ENCODE peak calls at places on chromosome 11, in eight cellular contexts. Z, U, Y, H, T, R, W and K are unnamed samples.

GRCh38 chr11:12599408-12600143 is 74.6 kb upstream of the TEAD1 start:
- DNase-seq in Z (no peak), U (peak; percentile 57), Y (no peak), H (peak; percentile 34), T (no peak), R (no peak), W (peak; percentile 65), K (no peak)

GRCh38 chr11:132024587-132025295 is 654.3 kb downstream of the NTM start:
- DNase-seq in Z (no peak), U (no peak), Y (no peak), H (no peak), T (no peak), R (peak; percentile 39), W (no peak), K (no peak)

GRCh38 chr11:28009383-28009782 is 98.6 kb downstream of the KIF18A start:
- DNase-seq in Z (no peak), U (no peak), Y (no peak), H (no peak), T (no peak), R (peak; percentile 89), W (no peak), K (no peak)

GRCh38 chr11:93668171-93668570 is 6.7 kb downstream of the CEP295 start:
- DNase-seq in Z (no peak), U (no peak), Y (no peak), H (no peak), T (no peak), R (peak; percentile 35), W (no peak), K (no peak)

GRCh38 chr11:57207160-57207559 is 25.4 kb downstream of the LRRC55 start:
- DNase-seq in Z (no peak), U (no peak), Y (no peak), H (no peak), T (no peak), R (no peak), W (no peak), K (no peak)

GRCh38 chr11:101974255-101974654 is 57.9 kb upstream of the ANGPTL5 start:
- DNase-seq in Z (no peak), U (no peak), Y (no peak), H (no peak), T (no peak), R (peak; percentile 38), W (no peak), K (no peak)

GRCh38 chr11:82682003-82682751 is 51.5 kb downstream of the FAM181B start:
- DNase-seq in Z (no peak), U (no peak), Y (no peak), H (no peak), T (peak; percentile 30), R (peak; percentile 84), W (peak; percentile 20), K (no peak)

GRCh38 chr11:60960405-60960804 is 8.4 kb upstream of the SLC15A3 start:
- DNase-seq in Z (no peak), U (no peak), Y (no peak), H (no peak), T (no peak), R (no peak), W (no peak), K (no peak)

GRCh38 chr11:117502285-117502856 is 174.7 kb downstream of the CEP164 start:
- DNase-seq in Z (no peak), U (no peak), Y (no peak), H (no peak), T (no peak), R (no peak), W (no peak), K (no peak)

GRCh38 chr11:118648291-118648690 is 31.2 kb downstream of the TREH start:
- DNase-seq in Z (no peak), U (no peak), Y (no peak), H (no peak), T (no peak), R (no peak), W (no peak), K (no peak)

GRCh38 chr11:11396290-11397042 is 43.4 kb upstream of the CSNK2A3 start:
- DNase-seq in Z (no peak), U (no peak), Y (no peak), H (no peak), T (no peak), R (peak; percentile 80), W (no peak), K (no peak)

GRCh38 chr11:68052137-68052873 is 13.5 kb downstream of the TCIRG1 start:
- DNase-seq in Z (no peak), U (no peak), Y (no peak), H (no peak), T (no peak), R (no peak), W (no peak), K (no peak)

GRCh38 chr11:69131644-69132300 is 24.0 kb upstream of the SMIM38 start:
- DNase-seq in Z (no peak), U (peak; percentile 58), Y (no peak), H (peak; percentile 44), T (peak; percentile 77), R (peak; percentile 73), W (peak; percentile 85), K (no peak)

GRCh38 chr11:127182586-127183203 is 182.1 kb upstream of the KIRREL3 start:
- DNase-seq in Z (no peak), U (no peak), Y (no peak), H (no peak), T (no peak), R (no peak), W (no peak), K (no peak)

GRCh38 chr11:122523841-122524531 is 131.5 kb upstream of the UBASH3B start:
- DNase-seq in Z (no peak), U (no peak), Y (no peak), H (no peak), T (no peak), R (no peak), W (no peak), K (no peak)

GRCh38 chr11:118272001-118272400 is 7.9 kb upstream of the MPZL2 start:
- DNase-seq in Z (no peak), U (no peak), Y (no peak), H (no peak), T (no peak), R (no peak), W (peak; percentile 61), K (no peak)

GRCh38 chr11:117187428-117187798 is 8.9 kb downstream of the SIDT2 start:
- DNase-seq in Z (no peak), U (no peak), Y (no peak), H (no peak), T (peak; percentile 14), R (no peak), W (peak; percentile 16), K (no peak)

DNA sequence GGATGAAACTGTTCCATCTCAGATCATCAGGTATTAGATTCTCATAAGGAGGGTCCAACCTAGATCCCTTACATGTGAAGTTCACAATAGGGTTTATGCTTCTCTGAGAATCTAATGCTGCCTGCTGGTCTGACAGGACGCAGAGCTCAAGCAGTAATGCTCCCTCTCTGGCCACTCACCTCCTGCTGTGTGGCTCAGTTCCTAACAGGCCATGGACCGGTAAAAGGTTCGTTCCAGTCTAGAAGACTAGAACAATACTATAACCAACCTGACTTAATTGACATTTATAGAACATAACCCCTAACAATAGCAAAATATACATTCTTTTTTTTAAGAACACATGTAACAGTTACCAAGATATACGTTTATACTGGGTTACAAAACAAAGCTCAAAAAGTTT is 45.8 kb downstream of the ATG16L2 start:
- DNase-seq in Z (no peak), U (no peak), Y (no peak), H (no peak), T (no peak), R (no peak), W (no peak), K (no peak)
- H3K36me3 ChIP-seq in Z (no peaks in the 10 kb centered on the region), U (no peaks in the 10 kb centered on the region), Y (no peaks in the 10 kb centered on the region), H (no peaks in the 10 kb centered on the region), T (no peaks in the 10 kb centered on the region), R (no peaks in the 10 kb centered on the region), W (no peaks in the 10 kb centered on the region), K (no peaks in the 10 kb centered on the region)

GRCh38 chr11:24683578-24683977 is 186.7 kb downstream of the LUZP2 start:
- DNase-seq in Z (no peak), U (no peak), Y (no peak), H (no peak), T (no peak), R (no peak), W (no peak), K (no peak)

GRCh38 chr11:24679686-24680318 is 182.9 kb downstream of the LUZP2 start:
- DNase-seq in Z (no peak), U (no peak), Y (no peak), H (no peak), T (no peak), R (no peak), W (no peak), K (no peak)

DNA sequence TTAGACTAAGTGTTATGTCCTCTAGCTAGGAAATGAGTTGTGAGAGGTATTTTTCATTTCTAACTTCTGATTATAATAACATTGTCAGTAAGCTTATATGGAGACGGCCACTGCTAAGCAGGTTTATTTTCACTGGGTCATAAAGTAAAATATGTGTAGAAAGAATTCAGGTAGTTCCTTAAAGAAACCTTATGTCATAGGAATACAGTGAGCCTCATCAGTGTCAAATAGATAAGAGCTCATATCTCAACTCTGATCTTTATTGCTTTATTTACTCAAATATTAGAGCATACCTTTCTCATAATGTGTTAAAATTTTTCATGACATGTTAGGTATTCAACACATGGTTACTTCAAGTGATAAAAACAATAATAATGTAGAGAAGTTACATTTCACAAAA is 182.1 kb downstream of the LUZP2 start:
- DNase-seq in Z (no peak), U (no peak), Y (no peak), H (no peak), T (no peak), R (no peak), W (no peak), K (no peak)
- H3K27ac ChIP-seq in Z (no peak overlapping the region), U (no peak overlapping the region), Y (no peak overlapping the region), H (no peak overlapping the region), T (no peak overlapping the region), R (no peak overlapping the region), W (no peak overlapping the region), K (no peak overlapping the region)

GRCh38 chr11:77072851-77073327 is 6.1 kb downstream of the CAPN5 start:
- DNase-seq in Z (no peak), U (no peak), Y (no peak), H (no peak), T (no peak), R (no peak), W (peak; percentile 40), K (no peak)
- H3K9me3 ChIP-seq in Z (no peaks in the 10 kb centered on the region), U (no peaks in the 10 kb centered on the region), Y (no peaks in the 10 kb centered on the region), H (no peaks in the 10 kb centered on the region), T (no peaks in the 10 kb centered on the region), R (no peaks in the 10 kb centered on the region), W (no peaks in the 10 kb centered on the region), K (no peaks in the 10 kb centered on the region)

GRCh38 chr11:9672288-9672916 is 8.5 kb downstream of the SWAP70 start:
- DNase-seq in Z (no peak), U (no peak), Y (no peak), H (no peak), T (no peak), R (no peak), W (no peak), K (no peak)

GRCh38 chr11:9678576-9678975 is 14.7 kb downstream of the SWAP70 start:
- DNase-seq in Z (no peak), U (no peak), Y (no peak), H (no peak), T (no peak), R (no peak), W (no peak), K (no peak)

GRCh38 chr11:9672918-9673317 is 9.0 kb downstream of the SWAP70 start:
- DNase-seq in Z (no peak), U (no peak), Y (no peak), H (no peak), T (no peak), R (no peak), W (no peak), K (no peak)

GRCh38 chr11:9677951-9678350 is 14.1 kb downstream of the SWAP70 start:
- DNase-seq in Z (no peak), U (no peak), Y (no peak), H (no peak), T (no peak), R (no peak), W (no peak), K (no peak)

GRCh38 chr11:9675691-9676090 is 11.8 kb downstream of the SWAP70 start:
- DNase-seq in Z (no peak), U (no peak), Y (no peak), H (no peak), T (no peak), R (no peak), W (no peak), K (no peak)
- H3K36me3 ChIP-seq in Z (no peaks in the 10 kb centered on the region), U (no peaks in the 10 kb centered on the region), Y (no peaks in the 10 kb centered on the region), H (no peaks in the 10 kb centered on the region), T (no peaks in the 10 kb centered on the region), R (no peaks in the 10 kb centered on the region), W (no peaks in the 10 kb centered on the region), K (no peaks in the 10 kb centered on the region)